ENCODE peak calls at places on chromosomes 1 and 21, in five cellular contexts. H, Z, V, J and A are unnamed samples.

GRCh38 chr1:33007190-33008050 is 29.3 kb downstream of the AK2 start:
- DNase-seq in H (peak), Z (peak), V (no peak), J (peak), A (peak)

GRCh38 chr1:47638240-47638639 is 200.4 kb downstream of the FOXD2 start:
- DNase-seq in H (no peak), Z (no peak), V (no peak), J (no peak), A (no peak)

GRCh38 chr1:165815725-165816124 is 11.7 kb upstream of the UCK2 start:
- DNase-seq in H (no peak), Z (no peak), V (no peak), J (peak), A (no peak)

GRCh38 chr1:31583995-31584868 is 7.9 kb downstream of the TINAGL1 start:
- DNase-seq in H (no peak), Z (peak), V (peak), J (peak), A (peak)

GRCh38 chr21:45404726-45405270 is at the start of gene COL18A1:
- DNase-seq in H (peak), Z (peak), V (peak), J (peak), A (peak)

GRCh38 chr1:73998348-73998959 is 199.5 kb downstream of the LRRIQ3 start:
- DNase-seq in H (peak), Z (no peak), V (no peak), J (peak), A (no peak)

GRCh38 chr1:11761988-11762406 is at the start of gene C1orf167:
- DNase-seq in H (peak), Z (no peak), V (peak), J (no peak), A (no peak)

GRCh38 chr1:24558902-24559791 is 3.3 kb downstream of the NCMAP start:
- DNase-seq in H (peak), Z (no peak), V (peak), J (peak), A (peak)

GRCh38 chr1:173383341-173383740 is 93.8 kb upstream of the PRDX6 start:
- DNase-seq in H (no peak), Z (no peak), V (no peak), J (peak), A (no peak)

GRCh38 chr1:21935891-21936365 is 1.2 kb downstream of the HSPG2 start:
- DNase-seq in H (peak), Z (no peak), V (no peak), J (no peak), A (no peak)

GRCh38 chr1:94105957-94106529 is 14.9 kb downstream of the ABCA4 start:
- DNase-seq in H (no peak), Z (no peak), V (no peak), J (peak), A (no peak)

GRCh38 chr21:26047279-26047967 is 123.1 kb downstream of the APP start:
- DNase-seq in H (no peak), Z (no peak), V (no peak), J (no peak), A (no peak)

GRCh38 chr21:35386491-35387079 is 337.5 kb upstream of the RUNX1 start:
- DNase-seq in H (no peak), Z (no peak), V (no peak), J (peak), A (no peak)

GRCh38 chr1:93672069-93672468 is 9.6 kb downstream of the BCAR3 start:
- DNase-seq in H (no peak), Z (peak), V (peak), J (peak), A (peak)

GRCh38 chr1:150257624-150258274 is at the start of gene CA14:
- DNase-seq in H (peak), Z (no peak), V (no peak), J (no peak), A (no peak)

GRCh38 chr1:205714190-205714905 is 34.0 kb upstream of the SLC45A3 start:
- DNase-seq in H (no peak), Z (no peak), V (no peak), J (peak), A (no peak)

GRCh38 chr1:204149635-204150565 is 1.9 kb downstream of the ETNK2 start:
- DNase-seq in H (no peak), Z (no peak), V (no peak), J (no peak), A (peak)

GRCh38 chr1:218345673-218346390 is 696 bp downstream of the TGFB2 start:
- DNase-seq in H (peak), Z (peak), V (peak), J (peak), A (peak)

GRCh38 chr1:166464333-166464732 is 297.5 kb upstream of the FAM78B start:
- DNase-seq in H (no peak), Z (no peak), V (no peak), J (no peak), A (no peak)

GRCh38 chr1:245673920-245674414 is 519.2 kb downstream of the KIF26B start:
- DNase-seq in H (no peak), Z (no peak), V (no peak), J (peak), A (no peak)

GRCh38 chr1:9231648-9232332 is 2.8 kb upstream of the H6PD start:
- DNase-seq in H (no peak), Z (no peak), V (no peak), J (peak), A (no peak)

GRCh38 chr1:216502528-216503162 is 79.4 kb upstream of the USH2A start:
- DNase-seq in H (peak), Z (no peak), V (no peak), J (peak), A (no peak)

GRCh38 chr1:169604781-169605560 is 18.7 kb upstream of the F5 start:
- DNase-seq in H (no peak), Z (no peak), V (no peak), J (no peak), A (no peak)

GRCh38 chr21:21156919-21157318 is 158.7 kb downstream of the NCAM2 start:
- DNase-seq in H (no peak), Z (no peak), V (no peak), J (peak), A (no peak)

GRCh38 chr1:231162300-231162969 is 577 bp downstream of the TRIM67 start:
- DNase-seq in H (peak), Z (no peak), V (peak), J (peak), A (no peak)

GRCh38 chr1:239067480-239067879 is 318.9 kb upstream of the CHRM3 start:
- DNase-seq in H (no peak), Z (no peak), V (no peak), J (no peak), A (no peak)

GRCh38 chr1:21851430-21852250 is 39.6 kb downstream of the LDLRAD2 start:
- DNase-seq in H (no peak), Z (no peak), V (no peak), J (no peak), A (no peak)

GRCh38 chr1:29271724-29272123 is 35.4 kb downstream of the PTPRU start:
- DNase-seq in H (peak), Z (peak), V (peak), J (peak), A (peak)

GRCh38 chr1:29267341-29268070 is 31.2 kb downstream of the PTPRU start:
- DNase-seq in H (no peak), Z (no peak), V (no peak), J (no peak), A (no peak)

GRCh38 chr1:29272171-29272907 is 36.0 kb downstream of the PTPRU start:
- DNase-seq in H (no peak), Z (no peak), V (no peak), J (no peak), A (peak)

GRCh38 chr1:29269356-29269755 is 33.0 kb downstream of the PTPRU start:
- DNase-seq in H (no peak), Z (no peak), V (no peak), J (no peak), A (peak)

GRCh38 chr1:29270881-29271390 is 34.6 kb downstream of the PTPRU start:
- DNase-seq in H (no peak), Z (no peak), V (no peak), J (no peak), A (no peak)
- H3K4me3 ChIP-seq in H (no peak), Z (no peak), V (no peak), J (no peak), A (no peak)

GRCh38 chr1:26410706-26411623 is at the start of gene LIN28A:
- DNase-seq in H (peak), Z (no peak), V (no peak), J (no peak), A (no peak)
- H3K4me3 ChIP-seq in H (peak), Z (no peak), V (no peak), J (no peak), A (no peak)

GRCh38 chr1:44354268-44354839 is 703 bp downstream of the ERI3 start:
- DNase-seq in H (no peak), Z (no peak), V (no peak), J (peak), A (no peak)

GRCh38 chr1:44359234-44359937 is 4.3 kb upstream of the ERI3 start:
- DNase-seq in H (no peak), Z (no peak), V (no peak), J (no peak), A (no peak)

GRCh38 chr1:44357710-44358109 is 2.7 kb upstream of the ERI3 start:
- DNase-seq in H (no peak), Z (no peak), V (no peak), J (no peak), A (no peak)

GRCh38 chr1:44354840-44355581 is at the start of gene ERI3:
- DNase-seq in H (peak), Z (peak), V (peak), J (peak), A (peak)

DNA sequence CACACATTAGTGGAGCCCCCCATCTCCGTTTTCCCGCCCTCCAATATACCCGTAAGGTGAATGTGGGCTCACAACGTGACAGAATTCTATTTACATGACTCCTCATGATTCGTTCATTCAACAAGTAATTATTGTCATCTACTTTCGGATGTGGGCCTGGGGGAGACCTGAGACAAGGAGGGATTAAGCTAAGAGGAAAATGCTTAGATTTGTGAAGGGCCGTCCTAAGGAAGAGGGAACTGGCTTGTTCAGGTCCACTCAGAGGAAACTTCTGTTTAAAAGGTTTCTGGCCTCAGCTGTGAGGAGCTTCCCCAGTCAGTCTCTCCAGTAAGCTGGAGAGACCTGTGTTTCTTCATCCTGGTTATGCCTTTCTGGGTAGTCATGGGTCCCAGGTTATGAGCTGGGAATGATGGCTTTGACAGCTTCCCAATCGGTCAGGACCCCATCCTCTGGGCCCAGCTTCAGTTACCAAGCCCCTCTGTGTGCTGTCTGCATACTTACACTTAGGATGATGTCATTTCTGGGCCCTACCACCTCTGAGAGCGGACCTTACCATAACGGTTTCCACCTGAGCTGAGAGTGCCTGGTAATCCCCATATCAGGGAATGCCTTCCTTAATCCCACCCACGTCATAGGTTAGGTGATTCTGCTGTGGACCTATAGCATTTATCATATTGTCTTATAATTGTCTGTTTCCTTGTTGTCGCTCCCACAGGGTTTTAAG is 687 bp upstream of the ERI3 start:
- DNase-seq in H (no peak), Z (no peak), V (no peak), J (no peak), A (no peak)
- H3K4me3 ChIP-seq in H (peak), Z (peak), V (peak), J (peak), A (peak)

GRCh38 chr1:78009276-78009675 is 4.5 kb downstream of the DNAJB4 start:
- DNase-seq in H (no peak), Z (no peak), V (no peak), J (no peak), A (no peak)
- H3K4me3 ChIP-seq in H (no peak), Z (peak), V (peak), J (no peak), A (peak)